ENCODE peak calls at places on chromosomes 4 and X, in four cellular contexts. One of them, this sample, is unnamed.

GRCh38 chrX:9148626-9149385 is 114.9 kb upstream of the FAM9B start:
- DNase-seq in epithelial cell of esophagus: peak; percentile 35
- DNase-seq in HFF-Myc: no peak
- DNase-seq in T-helper 2 cell: no peak
- DNase-seq in this sample: peak; percentile 1

GRCh38 chr4:136818811-136819210 is 713.5 kb downstream of the PCDH18 start:
- DNase-seq in HFF-Myc: no peak
- DNase-seq in T-helper 2 cell: no peak
- DNase-seq in epithelial cell of esophagus: peak; percentile 13
- DNase-seq in this sample: no peak

GRCh38 chrX:44223150-44223549 is 120.3 kb downstream of the EFHC2 start:
- DNase-seq in HFF-Myc: peak; percentile 20
- DNase-seq in T-helper 2 cell: no peak
- DNase-seq in epithelial cell of esophagus: peak; percentile 81
- DNase-seq in this sample: peak; percentile 78

GRCh38 chr4:164441131-164441530 is 312.8 kb upstream of the SMIM31 start:
- DNase-seq in HFF-Myc: no peak
- DNase-seq in epithelial cell of esophagus: no peak
- DNase-seq in T-helper 2 cell: no peak
- DNase-seq in this sample: no peak

GRCh38 chr4:41624765-41625164 is 86.8 kb downstream of the LIMCH1 start:
- DNase-seq in epithelial cell of esophagus: no peak
- DNase-seq in T-helper 2 cell: no peak
- DNase-seq in HFF-Myc: no peak
- DNase-seq in this sample: no peak

GRCh38 chr4:151169223-151169622 is 69.8 kb downstream of the RPS3A start:
- DNase-seq in HFF-Myc: peak; percentile 91
- DNase-seq in T-helper 2 cell: no peak
- DNase-seq in epithelial cell of esophagus: no peak
- DNase-seq in this sample: no peak

GRCh38 chr4:119678761-119679160 is 50.2 kb upstream of the PDE5A start:
- DNase-seq in epithelial cell of esophagus: peak; percentile 33
- DNase-seq in HFF-Myc: no peak
- DNase-seq in T-helper 2 cell: no peak
- DNase-seq in this sample: no peak

GRCh38 chrX:17860811-17861495 is at the start of gene RAI2:
- DNase-seq in HFF-Myc: no peak
- DNase-seq in T-helper 2 cell: no peak
- DNase-seq in epithelial cell of esophagus: no peak
- DNase-seq in this sample: no peak

GRCh38 chrX:65196758-65197371 is 220.6 kb upstream of the ZC4H2 start:
- DNase-seq in HFF-Myc: no peak
- DNase-seq in epithelial cell of esophagus: peak; percentile 1
- DNase-seq in T-helper 2 cell: no peak
- DNase-seq in this sample: no peak